ENCODE peak calls at places on chromosomes 11 and 22, in six cellular contexts. H is GM03348; Q is NCI-H1105; W is neural progenitor cell; E is naive thymus-derived CD8-positive, alpha-beta T cell; X is activated naive CD4-positive, alpha-beta T cell. B is an unnamed sample.
A peak's percentile ranks its signal among the peaks of the same experiment; 100 is the strongest.

GRCh38 chr22:39348909-39349505 is 784 bp upstream of the SYNGR1 start:
- DNase-seq in H (no peak), Q (peak; percentile 17), W (peak; percentile 25), E (peak; percentile 25), X (no peak), B (no peak)

GRCh38 chr11:112439614-112440013 is 179.0 kb upstream of the PLET1 start:
- DNase-seq in H (no peak), Q (no peak), W (no peak), E (no peak), X (no peak), B (no peak)

GRCh38 chr22:43707650-43708049 is 104.5 kb downstream of the EFCAB6 start:
- DNase-seq in H (no peak), Q (no peak), W (no peak), E (no peak), X (no peak), B (no peak)

GRCh38 chr11:67163006-67163405 is 43.9 kb downstream of the KDM2A start:
- DNase-seq in H (no peak), Q (no peak), W (no peak), E (no peak), X (no peak), B (no peak)

GRCh38 chr11:2581151-2581930 is 118.5 kb downstream of the KCNQ1OT1 start:
- DNase-seq in H (no peak), Q (no peak), W (no peak), E (no peak), X (no peak), B (no peak)

GRCh38 chr11:48034926-48035876 is 54.8 kb downstream of the PTPRJ start:
- DNase-seq in H (no peak), Q (no peak), W (no peak), E (no peak), X (no peak), B (no peak)

GRCh38 chr11:403761-404431 is 9.9 kb downstream of the PKP3 start:
- DNase-seq in H (no peak), Q (no peak), W (no peak), E (no peak), X (no peak), B (no peak)

GRCh38 chr11:67435031-67435726 is 2.3 kb downstream of the PTPRCAP start:
- DNase-seq in H (no peak), Q (no peak), W (no peak), E (peak; percentile 44), X (no peak), B (no peak)

GRCh38 chr11:12243511-12243910 is 133.1 kb downstream of the MICAL2 start:
- DNase-seq in H (no peak), Q (peak; percentile 4), W (no peak), E (no peak), X (no peak), B (no peak)

GRCh38 chr11:14905104-14906033 is 13.3 kb upstream of the CYP2R1 start:
- DNase-seq in H (peak; percentile 26), Q (no peak), W (peak; percentile 67), E (peak; percentile 87), X (peak; percentile 56), B (peak; percentile 67)

GRCh38 chr22:37661160-37661924 is 2.8 kb downstream of the PDXP start:
- DNase-seq in H (peak; percentile 60), Q (no peak), W (peak; percentile 47), E (no peak), X (no peak), B (no peak)

GRCh38 chr22:43439368-43440102 is 27.7 kb downstream of the MPPED1 start:
- DNase-seq in H (no peak), Q (no peak), W (no peak), E (no peak), X (no peak), B (no peak)

GRCh38 chr11:128470081-128470480 is 117.3 kb downstream of the ETS1 start:
- DNase-seq in H (no peak), Q (no peak), W (no peak), E (peak; percentile 57), X (no peak), B (no peak)

GRCh38 chr11:119169272-119169719 is 771 bp downstream of the NLRX1 start:
- DNase-seq in H (peak; percentile 59), Q (no peak), W (peak; percentile 58), E (no peak), X (no peak), B (no peak)

GRCh38 chr11:100080821-100081220 is 606.3 kb upstream of the ARHGAP42 start:
- DNase-seq in H (no peak), Q (no peak), W (no peak), E (no peak), X (no peak), B (no peak)

GRCh38 chr11:114132427-114132826 is 72.9 kb downstream of the ZBTB16 start:
- DNase-seq in H (no peak), Q (no peak), W (no peak), E (no peak), X (no peak), B (no peak)

GRCh38 chr11:132604446-132604845 is 927.9 kb downstream of the OPCML start:
- DNase-seq in H (peak; percentile 66), Q (no peak), W (no peak), E (no peak), X (no peak), B (no peak)

GRCh38 chr11:24453129-24453723 is 43.6 kb upstream of the LUZP2 start:
- DNase-seq in H (no peak), Q (no peak), W (no peak), E (no peak), X (no peak), B (no peak)

GRCh38 chr22:37457093-37457893 is 28.9 kb downstream of the MFNG start:
- DNase-seq in H (peak; percentile 89), Q (peak; percentile 61), W (peak; percentile 83), E (peak; percentile 85), X (peak; percentile 78), B (peak; percentile 74)

GRCh38 chr11:17553249-17553546 is 6.1 kb downstream of the OTOG start:
- DNase-seq in H (no peak), Q (no peak), W (no peak), E (no peak), X (no peak), B (no peak)

GRCh38 chr11:35166369-35167360 is 27.7 kb downstream of the CD44 start:
- DNase-seq in H (peak; percentile 80), Q (no peak), W (no peak), E (peak; percentile 58), X (peak; percentile 30), B (no peak)

GRCh38 chr11:2212411-2213251 is 41.0 kb upstream of the TH start:
- DNase-seq in H (no peak), Q (no peak), W (no peak), E (no peak), X (no peak), B (no peak)